ENCODE peak calls at places on chromosome 1, in six cellular contexts. One of them, this sample, is unnamed.

GRCh38 chr1:12434686-12435085 is 183.3 kb downstream of the DHRS3 start:
- DNase-seq in K562: peak
- DNase-seq in GM23338: no peak
- DNase-seq in spleen: no peak
- DNase-seq in transverse colon: no peak
- DNase-seq in HCT116: no peak
- DNase-seq in this sample: no peak

GRCh38 chr1:201888282-201889033 is at the start of gene SHISA4:
- DNase-seq in K562: peak
- DNase-seq in GM23338: peak
- DNase-seq in spleen: peak
- DNase-seq in transverse colon: peak
- DNase-seq in HCT116: peak
- DNase-seq in this sample: no peak

GRCh38 chr1:119799599-119800177 is 11.6 kb downstream of the REG4 start:
- DNase-seq in K562: no peak
- DNase-seq in GM23338: no peak
- DNase-seq in spleen: no peak
- DNase-seq in transverse colon: no peak
- DNase-seq in HCT116: no peak
- DNase-seq in this sample: no peak

GRCh38 chr1:184053881-184054280 is 2.4 kb downstream of the TSEN15 start:
- DNase-seq in K562: no peak
- DNase-seq in GM23338: no peak
- DNase-seq in spleen: no peak
- DNase-seq in transverse colon: no peak
- DNase-seq in HCT116: no peak
- DNase-seq in this sample: no peak

GRCh38 chr1:241640867-241641542 is 836 bp upstream of the CHML start:
- DNase-seq in K562: no peak
- DNase-seq in GM23338: no peak
- DNase-seq in spleen: peak
- DNase-seq in transverse colon: peak
- DNase-seq in HCT116: no peak
- DNase-seq in this sample: no peak

GRCh38 chr1:100584761-100585745 is 47.1 kb downstream of the GPR88 start:
- DNase-seq in K562: no peak
- DNase-seq in GM23338: no peak
- DNase-seq in spleen: no peak
- DNase-seq in transverse colon: no peak
- DNase-seq in HCT116: no peak
- DNase-seq in this sample: peak

GRCh38 chr1:97006044-97006676 is 284.6 kb downstream of the PTBP2 start:
- DNase-seq in K562: no peak
- DNase-seq in GM23338: no peak
- DNase-seq in spleen: no peak
- DNase-seq in transverse colon: no peak
- DNase-seq in HCT116: no peak
- DNase-seq in this sample: no peak

GRCh38 chr1:44501022-44501910 is 96.2 kb downstream of the RNF220 start:
- DNase-seq in K562: no peak
- DNase-seq in GM23338: peak
- DNase-seq in spleen: no peak
- DNase-seq in transverse colon: no peak
- DNase-seq in HCT116: no peak
- DNase-seq in this sample: no peak

GRCh38 chr1:117795190-117795589 is 134.2 kb downstream of the GDAP2 start:
- DNase-seq in K562: no peak
- DNase-seq in GM23338: no peak
- DNase-seq in spleen: no peak
- DNase-seq in transverse colon: no peak
- DNase-seq in HCT116: no peak
- DNase-seq in this sample: no peak

GRCh38 chr1:163275222-163275621 is 46.5 kb upstream of the NUF2 start:
- DNase-seq in K562: no peak
- DNase-seq in GM23338: no peak
- DNase-seq in spleen: no peak
- DNase-seq in transverse colon: no peak
- DNase-seq in HCT116: no peak
- DNase-seq in this sample: no peak

GRCh38 chr1:20981903-20982695 is 194.6 kb downstream of the EIF4G3 start:
- DNase-seq in K562: no peak
- DNase-seq in GM23338: peak
- DNase-seq in spleen: no peak
- DNase-seq in transverse colon: no peak
- DNase-seq in HCT116: no peak
- DNase-seq in this sample: no peak

GRCh38 chr1:208183977-208184901 is 59.9 kb downstream of the PLXNA2 start:
- DNase-seq in K562: peak
- DNase-seq in GM23338: no peak
- DNase-seq in spleen: no peak
- DNase-seq in transverse colon: peak
- DNase-seq in HCT116: peak
- DNase-seq in this sample: no peak

GRCh38 chr1:51189421-51190073 is 46.5 kb upstream of the RNF11 start:
- DNase-seq in K562: peak
- DNase-seq in GM23338: peak
- DNase-seq in spleen: no peak
- DNase-seq in transverse colon: peak
- DNase-seq in HCT116: peak
- DNase-seq in this sample: peak

GRCh38 chr1:224922404-224923164 is 6.9 kb upstream of the DNAH14 start:
- DNase-seq in K562: peak
- DNase-seq in GM23338: peak
- DNase-seq in spleen: no peak
- DNase-seq in transverse colon: no peak
- DNase-seq in HCT116: peak
- DNase-seq in this sample: no peak

GRCh38 chr1:229436178-229436577 is 2.3 kb upstream of the ACTA1 start:
- DNase-seq in K562: no peak
- DNase-seq in GM23338: no peak
- DNase-seq in spleen: no peak
- DNase-seq in transverse colon: no peak
- DNase-seq in HCT116: no peak
- DNase-seq in this sample: no peak

DNA sequence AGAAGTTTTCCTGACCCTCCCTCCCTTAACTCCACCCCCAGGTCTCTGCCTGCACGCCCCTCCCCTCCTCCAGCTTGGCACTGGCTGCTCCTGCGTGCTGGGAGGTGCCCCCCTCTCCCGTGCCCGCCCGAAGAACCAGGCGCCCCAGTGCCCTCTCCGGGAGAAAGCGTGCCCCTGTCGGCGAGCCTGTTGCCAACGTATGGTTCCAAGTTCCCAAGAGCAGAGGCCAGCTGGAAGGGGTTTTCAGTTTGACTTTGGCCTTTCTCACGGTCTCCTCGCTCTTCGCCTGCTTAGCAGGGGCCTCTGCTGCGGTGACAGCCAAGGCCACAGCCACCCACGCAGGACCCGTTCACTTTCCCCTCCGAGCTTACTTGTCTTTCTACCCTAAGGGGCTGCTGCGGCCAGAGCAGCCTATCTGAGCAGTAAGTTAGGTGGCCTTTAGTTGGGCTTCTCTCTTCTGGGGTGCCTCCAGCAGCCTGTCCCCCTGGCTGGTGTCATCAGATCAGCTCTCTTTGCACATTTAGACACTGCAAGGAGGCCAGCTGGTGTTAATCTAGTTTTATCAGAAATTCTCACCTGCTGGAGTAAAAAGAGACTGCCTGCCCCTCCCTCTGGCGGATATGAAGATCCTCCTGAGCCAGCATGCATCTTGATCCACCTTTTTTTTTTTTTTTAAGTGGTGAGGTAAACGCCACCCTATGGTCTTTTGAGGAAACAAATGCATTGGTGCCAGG is 1.5 kb downstream of the STUM start:
- DNase-seq in K562: peak
- DNase-seq in GM23338: peak
- DNase-seq in spleen: no peak
- DNase-seq in transverse colon: peak
- DNase-seq in HCT116: peak
- DNase-seq in this sample: no peak
- TF ChIP-seq POLR2AphosphoS5 in K562: peak
- TF ChIP-seq POLR2AphosphoS5 in GM23338: no peak
- TF ChIP-seq POLR2AphosphoS5 in spleen: peak
- TF ChIP-seq POLR2AphosphoS5 in transverse colon: no peak
- TF ChIP-seq POLR2AphosphoS5 in HCT116: no peak
- TF ChIP-seq POLR2AphosphoS5 in this sample: no peak

GRCh38 chr1:207009945-207010344 is 22.6 kb downstream of the C1orf116 start:
- DNase-seq in K562: no peak
- DNase-seq in GM23338: no peak
- DNase-seq in spleen: no peak
- DNase-seq in transverse colon: no peak
- DNase-seq in HCT116: no peak
- DNase-seq in this sample: no peak
- TF ChIP-seq POLR2AphosphoS5 in K562: no peak
- TF ChIP-seq POLR2AphosphoS5 in GM23338: no peak
- TF ChIP-seq POLR2AphosphoS5 in spleen: no peak
- TF ChIP-seq POLR2AphosphoS5 in transverse colon: no peak
- TF ChIP-seq POLR2AphosphoS5 in HCT116: no peak
- TF ChIP-seq POLR2AphosphoS5 in this sample: no peak

DNA sequence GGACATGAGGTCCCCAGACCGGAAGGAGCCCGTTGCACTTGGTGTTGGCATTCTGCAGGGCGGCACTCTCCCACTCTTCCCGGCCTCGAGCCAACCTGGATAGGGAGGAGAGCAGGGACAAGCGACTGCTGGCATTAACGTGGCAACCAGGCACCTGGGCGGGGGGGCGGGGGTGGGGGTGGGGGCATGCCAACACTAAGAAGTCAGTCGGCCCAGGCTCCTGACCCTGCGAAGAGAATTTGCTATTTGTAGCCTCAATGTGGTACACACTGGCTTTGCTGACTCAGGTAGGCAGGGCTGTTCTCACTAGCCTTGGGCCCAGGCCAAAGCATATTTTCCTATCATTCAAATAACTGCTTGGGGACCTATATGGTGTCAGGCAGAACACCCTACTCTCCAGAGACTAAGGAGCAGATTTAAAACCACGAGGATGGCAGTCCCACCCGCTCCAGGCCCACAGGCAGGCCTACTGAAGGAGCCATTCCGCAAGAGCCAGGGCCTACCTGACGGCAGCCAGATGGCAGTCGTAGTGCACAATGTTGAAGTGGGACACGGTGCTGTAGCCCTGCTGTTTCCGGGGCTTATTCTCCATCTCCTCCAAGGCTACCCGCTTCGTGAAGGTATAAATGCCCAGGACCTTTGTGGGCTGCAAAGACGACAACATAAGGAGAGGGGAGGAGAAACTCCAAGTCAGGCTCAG is 123.7 kb downstream of the UBR4 start:
- DNase-seq in K562: no peak
- DNase-seq in GM23338: no peak
- DNase-seq in spleen: no peak
- DNase-seq in transverse colon: no peak
- DNase-seq in HCT116: no peak
- DNase-seq in this sample: no peak
- TF ChIP-seq POLR2AphosphoS5 in K562: no peak
- TF ChIP-seq POLR2AphosphoS5 in GM23338: no peak
- TF ChIP-seq POLR2AphosphoS5 in spleen: no peak
- TF ChIP-seq POLR2AphosphoS5 in transverse colon: no peak
- TF ChIP-seq POLR2AphosphoS5 in HCT116: no peak
- TF ChIP-seq POLR2AphosphoS5 in this sample: no peak

DNA sequence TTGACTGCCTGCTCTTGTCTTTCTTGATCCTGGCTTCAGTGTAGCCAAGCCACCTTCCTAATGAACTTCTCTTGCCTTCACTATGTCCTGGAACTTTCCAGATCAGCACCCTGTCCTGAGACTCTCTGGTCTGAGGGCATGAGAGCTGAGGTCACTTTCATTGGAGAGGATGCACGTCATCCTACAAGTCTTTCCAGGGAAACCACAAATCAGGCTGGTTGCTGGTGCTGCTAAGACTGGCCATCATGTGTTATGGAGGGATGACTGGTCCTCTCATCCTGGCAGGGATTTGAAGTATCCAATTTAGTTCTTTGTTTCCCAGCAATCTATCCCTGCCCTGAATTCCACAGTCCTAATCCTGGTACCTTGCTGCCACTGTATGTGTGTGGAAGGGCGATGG is 228.6 kb downstream of the GPATCH2 start:
- DNase-seq in K562: no peak
- DNase-seq in GM23338: no peak
- DNase-seq in spleen: no peak
- DNase-seq in transverse colon: no peak
- DNase-seq in HCT116: no peak
- DNase-seq in this sample: no peak
- TF ChIP-seq POLR2AphosphoS5 in K562: no peak
- TF ChIP-seq POLR2AphosphoS5 in GM23338: no peak
- TF ChIP-seq POLR2AphosphoS5 in spleen: no peak
- TF ChIP-seq POLR2AphosphoS5 in transverse colon: no peak
- TF ChIP-seq POLR2AphosphoS5 in HCT116: no peak
- TF ChIP-seq POLR2AphosphoS5 in this sample: no peak

DNA sequence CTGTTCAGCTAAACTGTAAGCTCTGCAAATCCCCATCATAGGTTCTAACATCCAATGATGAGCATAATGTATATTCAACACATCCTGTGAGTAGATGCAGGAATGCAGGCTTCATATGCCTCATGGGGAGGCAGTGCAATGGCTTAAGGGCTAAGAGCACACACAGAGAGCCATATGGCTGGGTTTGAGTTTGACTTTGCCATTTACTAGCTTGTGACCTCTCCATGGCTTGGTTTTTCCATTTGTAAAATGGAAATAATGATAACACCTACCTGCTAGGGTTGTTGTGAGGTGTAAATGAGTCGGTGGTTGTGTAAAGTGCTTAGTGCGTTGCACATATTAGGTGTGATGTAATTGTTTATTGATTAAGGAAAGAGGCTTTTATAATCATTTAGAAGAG is 13.4 kb downstream of the RCSD1 start:
- DNase-seq in K562: no peak
- DNase-seq in GM23338: no peak
- DNase-seq in spleen: no peak
- DNase-seq in transverse colon: no peak
- DNase-seq in HCT116: no peak
- DNase-seq in this sample: no peak
- TF ChIP-seq POLR2AphosphoS5 in K562: no peak
- TF ChIP-seq POLR2AphosphoS5 in GM23338: no peak
- TF ChIP-seq POLR2AphosphoS5 in spleen: no peak
- TF ChIP-seq POLR2AphosphoS5 in transverse colon: no peak
- TF ChIP-seq POLR2AphosphoS5 in HCT116: no peak
- TF ChIP-seq POLR2AphosphoS5 in this sample: no peak

GRCh38 chr1:183048087-183049085 is 25.2 kb downstream of the LAMC1 start:
- DNase-seq in K562: no peak
- DNase-seq in GM23338: no peak
- DNase-seq in spleen: no peak
- DNase-seq in transverse colon: no peak
- DNase-seq in HCT116: no peak
- DNase-seq in this sample: no peak

GRCh38 chr1:183058835-183059234 is 35.6 kb downstream of the LAMC1 start:
- DNase-seq in K562: no peak
- DNase-seq in GM23338: no peak
- DNase-seq in spleen: no peak
- DNase-seq in transverse colon: no peak
- DNase-seq in HCT116: no peak
- DNase-seq in this sample: no peak

GRCh38 chr1:183051546-183051945 is 28.3 kb downstream of the LAMC1 start:
- DNase-seq in K562: no peak
- DNase-seq in GM23338: no peak
- DNase-seq in spleen: no peak
- DNase-seq in transverse colon: no peak
- DNase-seq in HCT116: no peak
- DNase-seq in this sample: no peak

GRCh38 chr1:183052861-183053260 is 29.6 kb downstream of the LAMC1 start:
- DNase-seq in K562: no peak
- DNase-seq in GM23338: no peak
- DNase-seq in spleen: no peak
- DNase-seq in transverse colon: no peak
- DNase-seq in HCT116: no peak
- DNase-seq in this sample: no peak
- TF ChIP-seq POLR2AphosphoS5 in K562: no peak
- TF ChIP-seq POLR2AphosphoS5 in GM23338: no peak
- TF ChIP-seq POLR2AphosphoS5 in spleen: no peak
- TF ChIP-seq POLR2AphosphoS5 in transverse colon: no peak
- TF ChIP-seq POLR2AphosphoS5 in HCT116: no peak
- TF ChIP-seq POLR2AphosphoS5 in this sample: no peak

This sample was measured in SK-N-MC.